ENCODE peak calls at places on chromosomes 3 and 15, in seven cellular contexts. One of them, this sample, is unnamed.

GRCh38 chr3:126938520-126939346 is 44.2 kb upstream of the PLXNA1 start:
- DNase-seq in mesenchymal stem cell: peak
- DNase-seq in BE2C: peak
- DNase-seq in tibial artery: peak
- DNase-seq in anterior cingulate cortex: no peak
- DNase-seq in fibroblast of the aortic adventitia: peak
- DNase-seq in suprapubic skin: no peak
- DNase-seq in this sample: no peak

GRCh38 chr3:67601385-67601784 is 53.0 kb downstream of the SUCLG2 start:
- DNase-seq in suprapubic skin: no peak
- DNase-seq in anterior cingulate cortex: no peak
- DNase-seq in fibroblast of the aortic adventitia: peak
- DNase-seq in tibial artery: no peak
- DNase-seq in BE2C: no peak
- DNase-seq in mesenchymal stem cell: no peak
- DNase-seq in this sample: no peak

GRCh38 chr15:41019174-41019573 is 65.9 kb downstream of the CHAC1 start:
- DNase-seq in tibial artery: no peak
- DNase-seq in suprapubic skin: no peak
- DNase-seq in fibroblast of the aortic adventitia: no peak
- DNase-seq in anterior cingulate cortex: no peak
- DNase-seq in BE2C: no peak
- DNase-seq in mesenchymal stem cell: no peak
- DNase-seq in this sample: no peak

GRCh38 chr3:9448071-9448470 is 50.7 kb downstream of the SETD5 start:
- DNase-seq in anterior cingulate cortex: no peak
- DNase-seq in tibial artery: no peak
- DNase-seq in BE2C: no peak
- DNase-seq in mesenchymal stem cell: no peak
- DNase-seq in fibroblast of the aortic adventitia: no peak
- DNase-seq in suprapubic skin: no peak
- DNase-seq in this sample: no peak

GRCh38 chr15:28964098-28964497 is 78.3 kb downstream of the APBA2 start:
- DNase-seq in mesenchymal stem cell: no peak
- DNase-seq in fibroblast of the aortic adventitia: no peak
- DNase-seq in tibial artery: no peak
- DNase-seq in suprapubic skin: no peak
- DNase-seq in BE2C: no peak
- DNase-seq in anterior cingulate cortex: no peak
- DNase-seq in this sample: no peak

GRCh38 chr3:126540342-126540849 is 16.4 kb downstream of the CHST13 start:
- DNase-seq in mesenchymal stem cell: peak
- DNase-seq in fibroblast of the aortic adventitia: peak
- DNase-seq in anterior cingulate cortex: no peak
- DNase-seq in suprapubic skin: peak
- DNase-seq in tibial artery: peak
- DNase-seq in BE2C: no peak
- DNase-seq in this sample: peak

GRCh38 chr3:100523050-100523760 is 30.8 kb downstream of the TMEM45A start:
- DNase-seq in tibial artery: no peak
- DNase-seq in anterior cingulate cortex: no peak
- DNase-seq in mesenchymal stem cell: peak
- DNase-seq in suprapubic skin: no peak
- DNase-seq in fibroblast of the aortic adventitia: no peak
- DNase-seq in BE2C: no peak
- DNase-seq in this sample: peak

GRCh38 chr3:125161607-125162219 is 50.8 kb downstream of the SLC12A8 start:
- DNase-seq in anterior cingulate cortex: no peak
- DNase-seq in mesenchymal stem cell: no peak
- DNase-seq in suprapubic skin: no peak
- DNase-seq in fibroblast of the aortic adventitia: peak
- DNase-seq in tibial artery: no peak
- DNase-seq in BE2C: no peak
- DNase-seq in this sample: no peak

GRCh38 chr3:79767194-79767952 is 425 bp downstream of the ROBO1 start:
- DNase-seq in BE2C: peak
- DNase-seq in anterior cingulate cortex: no peak
- DNase-seq in mesenchymal stem cell: no peak
- DNase-seq in tibial artery: no peak
- DNase-seq in fibroblast of the aortic adventitia: no peak
- DNase-seq in suprapubic skin: no peak
- DNase-seq in this sample: no peak

GRCh38 chr3:37922721-37923575 is 61.3 kb downstream of the CTDSPL start:
- DNase-seq in BE2C: no peak
- DNase-seq in anterior cingulate cortex: peak
- DNase-seq in mesenchymal stem cell: peak
- DNase-seq in suprapubic skin: no peak
- DNase-seq in fibroblast of the aortic adventitia: peak
- DNase-seq in tibial artery: peak
- DNase-seq in this sample: peak

GRCh38 chr3:71360170-71360569 is 223.4 kb downstream of the FOXP1 start:
- DNase-seq in anterior cingulate cortex: no peak
- DNase-seq in BE2C: no peak
- DNase-seq in suprapubic skin: no peak
- DNase-seq in fibroblast of the aortic adventitia: no peak
- DNase-seq in mesenchymal stem cell: no peak
- DNase-seq in tibial artery: no peak
- DNase-seq in this sample: no peak

GRCh38 chr15:90036806-90037509 is 35.8 kb downstream of the ZNF710 start:
- DNase-seq in suprapubic skin: peak
- DNase-seq in BE2C: no peak
- DNase-seq in mesenchymal stem cell: no peak
- DNase-seq in tibial artery: no peak
- DNase-seq in fibroblast of the aortic adventitia: no peak
- DNase-seq in anterior cingulate cortex: no peak
- DNase-seq in this sample: no peak

GRCh38 chr15:70748281-70748747 is 15.0 kb downstream of the UACA start:
- DNase-seq in mesenchymal stem cell: no peak
- DNase-seq in suprapubic skin: peak
- DNase-seq in anterior cingulate cortex: no peak
- DNase-seq in BE2C: peak
- DNase-seq in fibroblast of the aortic adventitia: peak
- DNase-seq in tibial artery: peak
- DNase-seq in this sample: no peak

GRCh38 chr3:148083501-148084267 is 614.0 kb upstream of the AGTR1 start:
- DNase-seq in tibial artery: no peak
- DNase-seq in fibroblast of the aortic adventitia: no peak
- DNase-seq in anterior cingulate cortex: no peak
- DNase-seq in suprapubic skin: no peak
- DNase-seq in BE2C: no peak
- DNase-seq in mesenchymal stem cell: no peak
- DNase-seq in this sample: no peak

GRCh38 chr3:124560406-124561215 is 169.6 kb upstream of the UMPS start:
- DNase-seq in anterior cingulate cortex: no peak
- DNase-seq in tibial artery: no peak
- DNase-seq in suprapubic skin: no peak
- DNase-seq in BE2C: no peak
- DNase-seq in fibroblast of the aortic adventitia: no peak
- DNase-seq in mesenchymal stem cell: no peak
- DNase-seq in this sample: peak

GRCh38 chr15:68765602-68766368 is 54.9 kb downstream of the ANP32A start:
- DNase-seq in suprapubic skin: no peak
- DNase-seq in BE2C: no peak
- DNase-seq in fibroblast of the aortic adventitia: no peak
- DNase-seq in anterior cingulate cortex: no peak
- DNase-seq in mesenchymal stem cell: no peak
- DNase-seq in tibial artery: no peak
- DNase-seq in this sample: no peak

GRCh38 chr15:62977952-62978811 is 64.4 kb upstream of the TPM1 start:
- DNase-seq in BE2C: peak
- DNase-seq in tibial artery: no peak
- DNase-seq in mesenchymal stem cell: peak
- DNase-seq in suprapubic skin: no peak
- DNase-seq in fibroblast of the aortic adventitia: peak
- DNase-seq in anterior cingulate cortex: no peak
- DNase-seq in this sample: peak

GRCh38 chr15:62099171-62099601 is 32.4 kb downstream of the C2CD4A start:
- DNase-seq in fibroblast of the aortic adventitia: peak
- DNase-seq in suprapubic skin: no peak
- DNase-seq in anterior cingulate cortex: no peak
- DNase-seq in BE2C: no peak
- DNase-seq in mesenchymal stem cell: peak
- DNase-seq in tibial artery: no peak
- DNase-seq in this sample: no peak